ENCODE peak calls at places on chromosomes 6 and 20, in six cellular contexts. P is neural crest cell, M is cardiac muscle cell, J is AG09309, T is IMR-90, C is spleen. X is an unnamed sample.

GRCh38 chr6:15616266-15616665 is 46.6 kb downstream of the DTNBP1 start:
- DNase-seq in P (no peak), M (no peak), J (no peak), T (no peak), C (no peak), X (no peak)

GRCh38 chr20:4887586-4887985 is 113.7 kb downstream of the SLC23A2 start:
- DNase-seq in P (no peak), M (no peak), J (no peak), T (no peak), C (no peak), X (no peak)

GRCh38 chr6:19664050-19664449 is 173.1 kb upstream of the ID4 start:
- DNase-seq in P (no peak), M (no peak), J (no peak), T (no peak), C (no peak), X (no peak)

GRCh38 chr6:81669445-81669844 is 83.0 kb downstream of the TENT5A start:
- DNase-seq in P (no peak), M (no peak), J (no peak), T (no peak), C (no peak), X (no peak)

GRCh38 chr6:87102296-87102695 is 7.4 kb upstream of the CGA start:
- DNase-seq in P (no peak), M (peak), J (no peak), T (no peak), C (no peak), X (no peak)

GRCh38 chr6:75602164-75602896 is 650 bp downstream of the SENP6 start:
- DNase-seq in P (peak), M (peak), J (no peak), T (peak), C (peak), X (no peak)

GRCh38 chr6:38836585-38836984 is 121.5 kb downstream of the DNAH8 start:
- DNase-seq in P (no peak), M (no peak), J (no peak), T (no peak), C (no peak), X (no peak)

GRCh38 chr6:45138765-45139164 is 189.4 kb upstream of the RUNX2 start:
- DNase-seq in P (no peak), M (no peak), J (no peak), T (no peak), C (no peak), X (no peak)

GRCh38 chr20:58617158-58617557 is 33.9 kb upstream of the STX16 start:
- DNase-seq in P (no peak), M (no peak), J (no peak), T (no peak), C (no peak), X (no peak)

GRCh38 chr6:26022166-26022510 is 59.5 kb downstream of the TRIM38 start:
- DNase-seq in P (peak), M (peak), J (no peak), T (peak), C (no peak), X (no peak)

GRCh38 chr6:107667790-107668189 is 156.3 kb downstream of the SCML4 start:
- DNase-seq in P (no peak), M (no peak), J (no peak), T (no peak), C (no peak), X (no peak)

GRCh38 chr6:42407379-42407778 is 44.3 kb downstream of the TRERF1 start:
- DNase-seq in P (no peak), M (no peak), J (peak), T (peak), C (no peak), X (no peak)

GRCh38 chr6:121748850-121749249 is 313.4 kb downstream of the GJA1 start:
- DNase-seq in P (no peak), M (no peak), J (no peak), T (no peak), C (no peak), X (no peak)

GRCh38 chr6:81787313-81788068 is 35.0 kb upstream of the TENT5A start:
- DNase-seq in P (no peak), M (no peak), J (no peak), T (peak), C (no peak), X (no peak)

GRCh38 chr6:23316131-23316530 is 746.8 kb downstream of the HDGFL1 start:
- DNase-seq in P (no peak), M (no peak), J (no peak), T (peak), C (no peak), X (no peak)

GRCh38 chr20:32004963-32005362 is 5.3 kb upstream of the CCM2L start:
- DNase-seq in P (no peak), M (no peak), J (no peak), T (peak), C (peak), X (no peak)

GRCh38 chr20:44594730-44595129 is 12.4 kb downstream of the PKIG start:
- DNase-seq in P (no peak), M (no peak), J (no peak), T (peak), C (no peak), X (no peak)

GRCh38 chr20:21505161-21505809 is 8.6 kb downstream of the NKX2-2 start:
- DNase-seq in P (peak), M (peak), J (no peak), T (peak), C (peak), X (no peak)

GRCh38 chr6:19399406-19399805 is 437.8 kb upstream of the ID4 start:
- DNase-seq in P (no peak), M (no peak), J (no peak), T (peak), C (no peak), X (no peak)

GRCh38 chr6:16168858-16169257 is 40.0 kb downstream of the MYLIP start:
- DNase-seq in P (no peak), M (peak), J (no peak), T (peak), C (no peak), X (no peak)

GRCh38 chr6:131846023-131846663 is 38.3 kb downstream of the ENPP1 start:
- DNase-seq in P (no peak), M (no peak), J (no peak), T (no peak), C (no peak), X (no peak)

GRCh38 chr6:45645302-45645701 is 267.6 kb upstream of the SUPT3H start:
- DNase-seq in P (no peak), M (no peak), J (no peak), T (no peak), C (no peak), X (no peak)

GRCh38 chr6:122008105-122009100 is 391.0 kb upstream of the HSF2 start:
- DNase-seq in P (no peak), M (peak), J (no peak), T (peak), C (no peak), X (no peak)

GRCh38 chr20:51452734-51453133 is 89.8 kb downstream of the NFATC2 start:
- DNase-seq in P (no peak), M (no peak), J (no peak), T (no peak), C (no peak), X (no peak)

GRCh38 chr6:36067374-36068011 is 39.9 kb downstream of the MAPK14 start:
- DNase-seq in P (no peak), M (peak), J (peak), T (peak), C (no peak), X (no peak)

GRCh38 chr6:96766769-96767168 is 70.5 kb downstream of the GPR63 start:
- DNase-seq in P (no peak), M (no peak), J (no peak), T (no peak), C (no peak), X (no peak)

GRCh38 chr6:128252293-128253176 is 267.9 kb downstream of the PTPRK start:
- DNase-seq in P (no peak), M (no peak), J (no peak), T (peak), C (no peak), X (no peak)

GRCh38 chr20:45423700-45424099 is 7.8 kb downstream of the PIGT start:
- DNase-seq in P (no peak), M (no peak), J (no peak), T (no peak), C (no peak), X (no peak)

GRCh38 chr20:10922941-10923340 is 249.1 kb upstream of the JAG1 start:
- DNase-seq in P (no peak), M (no peak), J (peak), T (peak), C (no peak), X (no peak)

GRCh38 chr6:70857387-70858077 is 99.3 kb downstream of the B3GAT2 start:
- DNase-seq in P (no peak), M (no peak), J (no peak), T (no peak), C (no peak), X (no peak)

GRCh38 chr6:113488812-113489685 is 368.1 kb upstream of the MARCKS start:
- DNase-seq in P (no peak), M (no peak), J (no peak), T (no peak), C (no peak), X (no peak)

DNA sequence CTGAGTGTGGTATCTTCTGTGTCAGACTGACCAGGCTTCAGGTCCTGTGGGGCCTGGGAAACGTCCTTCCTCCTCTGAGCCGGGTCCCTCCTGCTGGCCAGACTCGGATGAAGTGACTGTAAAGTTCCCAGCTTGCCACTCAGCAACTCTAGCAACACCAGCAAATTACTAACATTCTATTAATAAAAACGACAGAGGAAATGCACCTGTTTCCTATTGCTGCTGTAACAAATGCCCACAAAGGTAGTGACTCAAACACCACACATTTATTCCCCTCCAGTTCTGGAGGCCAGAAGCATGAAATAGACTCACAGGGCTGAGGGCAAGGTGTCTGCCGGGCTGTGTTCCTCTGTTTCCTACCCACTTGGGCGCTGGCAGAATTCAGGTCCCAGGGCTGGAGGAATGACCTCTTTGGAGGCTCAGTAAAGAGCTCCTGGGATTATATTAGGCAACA is 48.8 kb downstream of the CTCFL start:
- DNase-seq in P (no peak), M (no peak), J (no peak), T (no peak), C (peak), X (no peak)
- TF ChIP-seq CTCF in P (no peak), M (no peak), J (no peak), T (no peak), C (no peak), X (no peak)

DNA sequence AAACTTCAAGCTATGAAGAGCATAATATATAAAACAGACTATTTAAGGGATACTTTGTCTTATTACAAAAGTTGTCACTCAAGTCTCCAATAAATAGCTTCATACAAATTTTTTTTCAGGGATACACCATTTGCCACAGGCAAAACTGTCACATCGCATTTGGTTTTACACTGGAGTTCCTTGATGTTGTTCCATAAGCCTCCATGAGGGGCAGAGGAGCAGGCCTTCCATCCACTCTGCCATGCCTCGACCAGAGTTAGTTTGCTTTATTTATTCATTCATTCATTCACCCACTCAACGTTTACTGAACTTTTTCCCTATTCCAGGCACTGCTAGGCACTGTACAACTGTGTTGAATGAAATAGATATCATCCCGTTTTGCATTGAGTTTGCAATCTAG is 246.6 kb downstream of the PHF3 start:
- DNase-seq in P (no peak), M (no peak), J (no peak), T (no peak), C (no peak), X (no peak)
- TF ChIP-seq CTCF in P (peak), M (peak), J (no peak), T (no peak), C (no peak), X (peak)

DNA sequence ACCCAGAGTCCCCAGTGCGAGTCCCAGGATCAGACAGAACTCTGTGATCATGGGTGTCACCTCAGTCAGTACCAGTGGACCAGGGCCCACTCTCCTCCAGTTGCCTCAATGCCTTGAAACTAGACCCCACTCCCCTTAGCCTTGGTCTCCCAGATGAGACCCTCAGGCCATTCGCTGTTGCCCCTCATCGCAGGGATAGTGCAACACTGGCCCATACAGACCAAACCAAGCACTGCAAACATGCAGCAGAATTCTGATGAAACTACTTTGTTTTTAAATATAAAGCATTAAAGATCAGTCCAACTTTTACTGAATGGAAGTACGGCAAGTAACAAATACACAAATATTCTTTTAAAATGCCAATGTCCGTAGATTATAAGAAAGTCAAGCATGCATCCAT is 101.2 kb upstream of the NT5E start:
- DNase-seq in P (no peak), M (no peak), J (no peak), T (no peak), C (no peak), X (no peak)
- TF ChIP-seq CTCF in P (no peak), M (no peak), J (no peak), T (no peak), C (no peak), X (no peak)

DNA sequence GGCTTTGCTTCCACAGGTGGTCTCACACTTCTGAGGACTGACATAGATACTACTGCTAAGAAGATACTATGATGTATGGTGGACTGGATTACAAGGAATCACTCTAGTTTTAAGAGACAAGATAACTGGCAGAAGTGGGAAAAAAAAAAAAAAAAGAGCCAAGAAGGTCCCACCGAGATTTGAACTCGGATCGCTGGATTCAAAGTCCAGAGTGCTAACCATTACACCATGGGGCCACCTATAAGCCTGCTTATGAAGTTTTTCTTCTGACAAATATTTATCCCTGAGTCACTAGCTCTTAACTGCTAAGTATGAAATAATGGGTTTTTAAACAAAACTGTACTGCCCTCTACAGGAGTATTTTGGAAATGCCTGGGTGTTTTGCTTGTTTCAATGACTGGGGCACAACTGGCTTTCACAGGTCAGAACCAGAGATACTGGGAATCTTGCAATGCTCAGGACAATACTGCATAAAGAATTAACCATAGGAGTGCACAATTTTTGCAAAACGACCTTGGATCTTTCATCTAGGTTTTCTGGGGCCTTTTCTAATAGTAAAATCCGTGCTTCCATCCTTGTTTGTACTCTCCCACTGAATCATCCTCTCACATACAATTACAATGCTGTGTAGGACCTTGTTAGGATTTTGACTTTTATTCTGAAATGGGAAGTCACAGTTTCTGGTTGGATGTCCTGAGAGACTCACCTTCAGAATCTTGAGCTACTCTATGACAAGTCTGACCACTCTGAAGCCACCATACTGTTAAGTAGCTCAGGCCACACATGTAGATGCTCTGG is 116.3 kb downstream of the OR2B2 start:
- DNase-seq in P (peak), M (peak), J (peak), T (peak), C (no peak), X (no peak)
- TF ChIP-seq CTCF in P (peak), M (peak), J (peak), T (peak), C (peak), X (peak)

DNA sequence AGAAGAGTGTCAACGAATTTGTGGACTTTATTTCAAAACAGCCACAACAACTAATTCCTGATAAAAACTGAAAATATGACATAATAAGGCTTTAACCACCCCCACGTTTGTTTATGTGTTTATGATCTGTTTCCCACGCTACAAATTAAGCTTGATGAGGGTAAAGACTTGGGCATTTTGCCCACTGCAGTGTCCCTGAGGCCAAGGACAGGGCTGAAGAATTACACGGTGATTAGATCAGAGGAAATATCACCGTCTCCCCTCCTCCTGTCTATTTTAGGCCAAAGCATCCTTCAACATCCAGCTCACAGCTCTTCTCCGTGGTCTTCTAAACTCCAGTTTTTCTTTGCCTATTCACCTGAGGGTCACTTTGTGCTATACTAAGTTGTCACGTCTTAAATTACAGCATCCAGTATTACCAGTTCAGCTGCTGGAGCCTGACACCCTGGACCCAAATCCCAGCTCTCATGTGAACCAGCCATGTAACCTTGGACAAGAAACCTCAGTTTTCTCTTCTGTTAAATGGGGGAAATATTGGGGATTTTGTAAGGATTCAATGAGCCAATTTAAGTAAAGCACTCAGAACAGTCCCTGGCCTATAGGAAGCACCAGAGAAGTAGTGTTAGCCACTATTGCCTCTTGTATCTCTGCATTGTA is 15.2 kb upstream of the ARFGEF2 start:
- DNase-seq in P (no peak), M (no peak), J (no peak), T (no peak), C (no peak), X (no peak)
- TF ChIP-seq CTCF in P (no peak), M (no peak), J (no peak), T (no peak), C (no peak), X (no peak)

GRCh38 chr6:7138921-7139358 is 31.2 kb downstream of the RREB1 start:
- DNase-seq in P (no peak), M (no peak), J (no peak), T (no peak), C (no peak), X (no peak)

GRCh38 chr6:7143161-7143974 is 35.6 kb downstream of the RREB1 start:
- DNase-seq in P (peak), M (no peak), J (no peak), T (no peak), C (no peak), X (no peak)

GRCh38 chr6:7142228-7142801 is 34.6 kb downstream of the RREB1 start:
- DNase-seq in P (no peak), M (no peak), J (no peak), T (no peak), C (peak), X (no peak)

GRCh38 chr6:7139835-7140470 is 32.2 kb downstream of the RREB1 start:
- DNase-seq in P (no peak), M (no peak), J (no peak), T (no peak), C (no peak), X (no peak)

DNA sequence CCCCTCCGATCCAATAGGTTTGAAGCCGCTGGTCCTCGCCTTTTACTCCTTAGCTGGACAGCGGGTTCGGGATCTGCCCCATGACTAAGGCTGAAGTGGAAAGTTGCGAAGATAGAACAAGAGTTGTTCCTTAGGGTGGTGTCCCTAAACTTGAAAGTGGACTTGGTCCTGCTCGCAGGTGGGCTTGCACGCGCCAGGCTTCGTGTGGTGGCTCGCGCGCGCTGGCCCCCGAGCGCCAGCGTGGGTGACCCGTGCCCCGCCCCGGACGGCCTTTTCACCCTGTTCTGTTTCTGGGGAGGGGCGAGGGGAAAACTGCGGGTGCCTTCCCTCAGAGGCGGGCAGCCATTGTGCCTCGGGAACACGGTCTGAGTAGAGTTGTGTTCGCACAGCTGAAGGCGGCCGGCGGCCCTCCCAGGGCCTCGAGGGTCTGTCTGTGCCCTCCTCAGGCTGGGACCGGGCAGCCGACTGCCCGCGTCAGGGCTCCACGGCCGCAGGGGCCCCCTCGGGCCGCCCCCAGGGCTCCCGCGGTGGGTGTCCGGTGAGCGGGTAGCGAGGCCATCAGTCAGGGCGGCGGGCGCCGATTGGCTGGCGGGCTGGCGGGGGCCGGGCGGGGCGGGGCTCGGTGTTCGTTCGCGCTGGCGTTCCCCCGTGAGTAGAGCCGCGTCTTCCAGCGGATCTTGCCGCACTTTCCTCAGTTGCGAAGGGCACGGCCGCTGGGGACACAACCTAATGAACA is 33.0 kb downstream of the RREB1 start:
- DNase-seq in P (peak), M (peak), J (no peak), T (peak), C (peak), X (no peak)
- TF ChIP-seq CTCF in P (no peak), M (no peak), J (no peak), T (peak), C (peak), X (no peak)

GRCh38 chr6:126550323-126550722 is 210.4 kb downstream of the CENPW start:
- DNase-seq in P (no peak), M (no peak), J (no peak), T (no peak), C (no peak), X (no peak)
- TF ChIP-seq CTCF in P (no peak), M (no peak), J (no peak), T (no peak), C (no peak), X (no peak)

X was measured in chondrocyte.